ENCODE peak calls at places on chromosomes 2 and 18, in five cellular contexts. L, N, E, D and B are unnamed samples.

GRCh38 chr2:71064754-71065621 is 3.5 kb upstream of the NAGK start:
- DNase-seq in E (peak; percentile 70), N (no peak), D (no peak), L (peak; percentile 80), B (no peak)

GRCh38 chr2:221674446-221674845 is 102.3 kb upstream of the EPHA4 start:
- DNase-seq in N (no peak), E (no peak), L (no peak), D (no peak), B (no peak)

GRCh38 chr18:50848038-50848437 is 28.2 kb upstream of the MRO start:
- DNase-seq in E (no peak), N (no peak), L (no peak), D (no peak), B (no peak)

GRCh38 chr18:56298935-56299334 is 339.5 kb downstream of the TXNL1 start:
- DNase-seq in L (no peak), D (no peak), E (no peak), N (no peak), B (no peak)

GRCh38 chr18:46042571-46043123 is 29.4 kb downstream of the PSTPIP2 start:
- DNase-seq in N (no peak), D (no peak), E (no peak), L (no peak), B (no peak)

GRCh38 chr2:224126001-224126400 is 86.9 kb upstream of the SERPINE2 start:
- DNase-seq in D (no peak), E (no peak), N (no peak), L (no peak), B (no peak)

GRCh38 chr2:192195548-192196418 is 1.1 kb upstream of the TMEFF2 start:
- DNase-seq in E (peak; percentile 72), N (peak; percentile 16), L (no peak), D (no peak), B (no peak)

GRCh38 chr2:74383254-74383653 is 3.1 kb upstream of the DCTN1 start:
- DNase-seq in L (no peak), N (no peak), E (no peak), D (no peak), B (no peak)

GRCh38 chr2:179373826-179374225 is 109.2 kb upstream of the SESTD1 start:
- DNase-seq in N (no peak), L (no peak), D (no peak), E (no peak), B (no peak)

GRCh38 chr2:28613181-28613580 is 117.3 kb downstream of the PLB1 start:
- DNase-seq in N (no peak), E (peak; percentile 38), L (no peak), D (no peak), B (no peak)

GRCh38 chr18:79915161-79916127 is 36.0 kb downstream of the SLC66A2 start:
- DNase-seq in N (no peak), D (no peak), L (no peak), E (peak; percentile 69), B (no peak)

GRCh38 chr2:219285894-219286425 is 6.8 kb downstream of the DNAJB2 start:
- DNase-seq in E (no peak), N (no peak), L (no peak), D (no peak), B (no peak)

GRCh38 chr18:79203017-79203605 is 133.9 kb downstream of the ATP9B start:
- DNase-seq in D (no peak), N (no peak), E (no peak), L (no peak), B (no peak)

GRCh38 chr2:207796585-207797350 is 27.1 kb upstream of the FZD5 start:
- DNase-seq in E (no peak), L (no peak), D (peak; percentile 75), N (no peak), B (no peak)

GRCh38 chr18:12309683-12310198 is 1.7 kb downstream of the TUBB6 start:
- DNase-seq in L (no peak), N (no peak), D (no peak), E (no peak), B (no peak)

GRCh38 chr18:12306752-12307151 is 1.3 kb upstream of the TUBB6 start:
- DNase-seq in D (no peak), E (no peak), N (no peak), L (no peak), B (no peak)

GRCh38 chr18:12307871-12308385 is at the start of gene TUBB6:
- DNase-seq in L (no peak), N (peak; percentile 47), E (peak; percentile 81), D (no peak), B (no peak)

GRCh38 chr18:12307251-12307736 is 747 bp upstream of the TUBB6 start:
- DNase-seq in E (peak; percentile 79), D (no peak), N (no peak), L (no peak), B (no peak)

GRCh38 chr18:12308386-12309100 is 502 bp downstream of the TUBB6 start:
- DNase-seq in D (no peak), E (peak; percentile 87), L (no peak), N (peak; percentile 78), B (peak; percentile 21)
- TF ChIP-seq POLR2A in D (no peak), E (peak; percentile 9), L (no peak), N (no peak), B (no peak)

DNA sequence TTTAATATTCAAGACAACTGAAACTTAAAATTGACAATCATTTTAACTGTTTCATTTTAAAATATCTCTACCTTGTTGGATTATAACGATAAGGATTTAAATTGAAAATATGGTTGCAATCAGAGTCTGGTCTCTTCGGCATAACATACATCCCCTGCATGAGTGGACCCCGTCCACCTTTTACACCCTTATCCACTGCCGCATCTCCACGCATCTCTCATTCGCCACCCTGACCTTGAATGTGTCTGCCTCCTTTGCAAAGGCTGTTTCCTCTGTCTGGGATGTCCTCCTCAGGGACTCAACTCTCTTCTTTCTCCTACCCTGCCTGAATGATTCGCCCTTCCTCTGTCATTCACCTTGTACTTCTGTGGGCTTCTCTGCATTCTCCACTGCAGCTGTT is 87.6 kb downstream of the SPATS2L start:
- DNase-seq in N (no peak), E (no peak), L (no peak), D (no peak), B (no peak)
- H3K4me3 ChIP-seq in N (no peak overlapping the region), E (no peak overlapping the region), L (no peak overlapping the region), D (no peak overlapping the region), B (no peak overlapping the region)

GRCh38 chr2:237482485-237482884 is 4.6 kb upstream of the MLPH start:
- DNase-seq in D (no peak), N (peak; percentile 30), L (no peak), E (peak; percentile 64), B (no peak)
- TF ChIP-seq POLR2A in D (no peak), N (no peak), L (no peak), E (no peak), B (no peak)

DNA sequence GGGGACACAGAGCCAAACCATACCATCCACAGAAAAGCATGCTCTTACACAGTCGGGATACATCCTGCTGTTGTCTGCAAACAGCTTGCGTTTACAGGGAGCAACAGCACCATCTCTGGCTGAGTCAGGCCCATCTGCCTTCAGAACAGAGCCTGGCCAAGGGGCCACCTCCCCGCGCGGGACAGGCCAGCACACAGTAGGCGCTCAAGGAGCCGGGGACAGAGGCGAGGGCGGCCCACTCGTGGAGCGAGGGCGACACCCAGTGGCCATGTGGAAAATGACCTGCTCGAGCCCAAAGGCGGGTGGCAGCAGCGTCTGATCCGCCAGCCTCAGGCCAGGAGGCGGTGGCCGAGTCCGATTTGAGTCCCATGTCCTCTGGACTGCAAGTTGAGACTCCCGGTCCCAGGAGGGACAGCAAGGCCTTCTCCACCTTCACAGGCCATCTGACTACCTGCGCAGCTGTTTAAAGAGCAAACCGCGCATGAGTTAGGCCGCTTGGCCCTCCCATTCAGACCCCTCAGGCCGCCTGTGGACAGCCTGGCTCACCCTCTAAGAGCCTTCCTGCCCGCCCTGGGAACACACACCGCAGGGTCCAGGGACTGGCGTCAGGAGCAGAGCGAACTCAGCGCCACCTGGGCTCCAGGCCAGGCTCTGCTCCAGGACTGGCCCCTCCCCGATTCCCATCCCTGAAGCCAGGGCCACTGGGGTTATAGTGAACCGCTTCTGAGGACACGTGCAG is 38.3 kb downstream of the TTC32 start:
- DNase-seq in L (no peak), N (peak; percentile 71), D (peak; percentile 88), E (peak; percentile 94), B (no peak)
- H3K4me3 ChIP-seq in L (no peak overlapping the region), N (no peak overlapping the region), D (peak overlapping the region; percentile 44), E (no peak overlapping the region), B (no peak overlapping the region)

DNA sequence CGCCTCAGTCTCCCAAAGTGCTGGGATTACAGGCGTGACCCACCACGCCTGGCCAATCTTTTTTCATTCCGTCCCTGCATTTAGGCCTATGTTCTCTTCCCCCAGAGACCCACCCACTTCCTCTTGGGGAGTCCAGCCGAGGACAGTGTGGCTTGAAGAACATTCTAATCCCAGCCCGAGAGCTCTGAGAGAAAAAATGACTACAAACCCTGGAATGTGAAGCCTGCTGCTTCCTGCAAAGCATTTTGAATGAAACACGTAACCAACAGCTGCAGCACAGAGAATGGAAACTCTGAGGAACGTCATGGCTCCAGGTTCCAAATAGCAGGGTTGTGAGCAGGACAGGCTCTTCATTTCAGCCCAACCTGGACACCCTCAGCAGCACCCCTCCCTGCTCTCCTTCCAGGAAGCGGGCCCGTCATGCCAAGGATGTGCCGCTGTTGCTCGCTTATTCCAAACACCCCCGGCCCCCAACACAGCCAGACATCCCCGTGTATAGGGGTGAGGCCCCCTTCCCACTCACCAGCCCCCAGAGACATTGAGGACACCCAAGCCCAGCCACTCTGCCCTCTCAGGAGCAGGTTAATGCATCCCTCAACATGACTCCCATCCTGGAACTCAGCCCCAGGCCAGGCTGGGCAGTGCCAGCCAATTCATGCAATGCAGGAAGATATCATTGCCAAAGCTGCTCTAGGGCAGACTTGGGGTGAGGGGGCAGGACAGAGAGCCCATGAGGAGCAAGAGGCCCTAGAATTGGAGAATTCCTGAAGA is 139.8 kb downstream of the ZFP36L2 start:
- DNase-seq in D (peak; percentile 19), L (no peak), N (no peak), E (no peak), B (no peak)
- TF ChIP-seq POLR2A in D (no peak), L (no peak), N (no peak), E (no peak), B (no peak)

DNA sequence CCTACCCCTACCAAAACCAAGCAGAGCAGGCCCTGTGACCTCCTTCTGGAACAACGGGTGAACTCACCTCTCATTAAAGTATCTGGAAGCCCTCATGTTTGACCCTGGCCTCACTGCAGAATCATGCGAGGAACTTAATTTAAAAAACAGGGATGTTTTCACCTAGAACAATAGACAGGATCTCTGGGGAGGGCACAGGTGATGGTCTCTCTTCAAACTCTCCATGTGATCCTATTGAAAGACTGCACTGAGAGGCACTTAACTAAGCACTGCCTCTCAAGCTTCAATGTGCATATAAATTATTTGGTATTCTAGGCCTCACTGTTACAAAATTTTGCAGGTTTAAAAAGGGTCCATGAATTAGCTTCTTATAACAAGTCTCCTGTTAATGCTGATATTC is 7.5 kb downstream of the ZNF519 start:
- DNase-seq in D (no peak), L (no peak), N (no peak), E (no peak), B (no peak)
- H3K4me3 ChIP-seq in D (no peak overlapping the region), L (no peak overlapping the region), N (no peak overlapping the region), E (no peak overlapping the region), B (no peak overlapping the region)

GRCh38 chr2:109173311-109174171 is 44.5 kb downstream of the SH3RF3 start:
- DNase-seq in E (no peak), L (no peak), D (no peak), N (peak; percentile 72), B (no peak)
- TF ChIP-seq POLR2A in E (no peak), L (no peak), D (no peak), N (no peak), B (peak; percentile 8)